ENCODE peak calls at places on chromosomes 3 and 15, in five cellular contexts. T, R, S, Q and J are unnamed samples.

GRCh38 chr3:174441588-174442316 is 417.4 kb upstream of the NAALADL2 start:
- DNase-seq in T (no peak), R (no peak), S (peak; percentile 18), Q (no peak), J (no peak)

GRCh38 chr3:9080165-9080564 is 116.9 kb upstream of the RAD18 start:
- DNase-seq in T (no peak), R (no peak), S (peak; percentile 13), Q (no peak), J (peak; percentile 10)

GRCh38 chr3:105353485-105354161 is 13.1 kb upstream of the ALCAM start:
- DNase-seq in T (peak; percentile 24), R (peak; percentile 62), S (peak; percentile 43), Q (no peak), J (no peak)

GRCh38 chr15:40928351-40928974 is 677 bp upstream of the DLL4 start:
- DNase-seq in T (no peak), R (no peak), S (no peak), Q (no peak), J (no peak)

GRCh38 chr15:59203572-59203971 is 3.1 kb upstream of the LDHAL6B start:
- DNase-seq in T (no peak), R (no peak), S (no peak), Q (no peak), J (no peak)

GRCh38 chr15:84741151-84741550 is 7.2 kb upstream of the ZNF592 start:
- DNase-seq in T (no peak), R (no peak), S (no peak), Q (no peak), J (no peak)

GRCh38 chr3:181719298-181719859 is 7.7 kb downstream of the SOX2 start:
- DNase-seq in T (no peak), R (no peak), S (no peak), Q (no peak), J (no peak)

GRCh38 chr15:32659340-32659831 is 17.9 kb downstream of the SCG5 start:
- DNase-seq in T (no peak), R (no peak), S (peak; percentile 76), Q (peak; percentile 72), J (peak; percentile 85)

GRCh38 chr15:25870899-25871298 is 7.8 kb upstream of the ATP10A start:
- DNase-seq in T (no peak), R (no peak), S (no peak), Q (no peak), J (no peak)

GRCh38 chr15:85462029-85462428 is 81.6 kb downstream of the AKAP13 start:
- DNase-seq in T (no peak), R (no peak), S (no peak), Q (no peak), J (no peak)

GRCh38 chr15:91516866-91517265 is 336.6 kb upstream of the SLCO3A1 start:
- DNase-seq in T (no peak), R (no peak), S (no peak), Q (no peak), J (no peak)

GRCh38 chr3:49132437-49133225 is at the start of gene LAMB2:
- DNase-seq in T (peak; percentile 55), R (peak; percentile 86), S (peak; percentile 70), Q (peak; percentile 54), J (peak; percentile 74)

GRCh38 chr3:82883072-82883471 is 1121.6 kb upstream of the GBE1 start:
- DNase-seq in T (no peak), R (no peak), S (no peak), Q (no peak), J (no peak)

GRCh38 chr15:75866916-75867315 is 23.7 kb downstream of the UBE2Q2 start:
- DNase-seq in T (no peak), R (no peak), S (no peak), Q (no peak), J (no peak)

GRCh38 chr3:54171509-54171908 is 49.2 kb downstream of the CACNA2D3 start:
- DNase-seq in T (no peak), R (no peak), S (peak; percentile 21), Q (no peak), J (peak; percentile 6)

GRCh38 chr15:98384328-98385029 is 263.9 kb upstream of the IGF1R start:
- DNase-seq in T (no peak), R (no peak), S (no peak), Q (no peak), J (no peak)

GRCh38 chr15:100256985-100257650 is 84.7 kb downstream of the ADAMTS17 start:
- DNase-seq in T (no peak), R (peak; percentile 15), S (no peak), Q (no peak), J (no peak)

GRCh38 chr3:126149256-126149902 is 31.0 kb downstream of the ALDH1L1 start:
- DNase-seq in T (no peak), R (no peak), S (no peak), Q (no peak), J (no peak)

GRCh38 chr3:38978729-38979128 is 73.0 kb downstream of the SCN11A start:
- DNase-seq in T (no peak), R (no peak), S (no peak), Q (no peak), J (no peak)

GRCh38 chr3:196009456-196009855 is 72.4 kb downstream of the TFRC start:
- DNase-seq in T (no peak), R (no peak), S (no peak), Q (no peak), J (no peak)

GRCh38 chr3:127252446-127252845 is 35.4 kb downstream of the PRR20G start:
- DNase-seq in T (no peak), R (no peak), S (no peak), Q (no peak), J (no peak)